ENCODE peak calls at places on chromosomes 1 and 21, in five cellular contexts. P is AG04450, N is psoas muscle, H is right atrium auricular region, C is HFF-Myc. B is an unnamed sample.

GRCh38 chr1:180631197-180631765 is 541 bp upstream of the XPR1 start:
- DNase-seq in P (no peak), H (no peak), C (no peak), N (no peak), B (peak)

GRCh38 chr21:45488839-45489479 is 53.3 kb downstream of the SLC19A1 start:
- DNase-seq in P (no peak), C (no peak), H (no peak), N (no peak), B (no peak)

GRCh38 chr1:22025368-22026154 is 24.1 kb downstream of the CELA3A start:
- DNase-seq in C (peak), P (peak), N (peak), H (peak), B (peak)

GRCh38 chr1:109763646-109764415 is at the start of gene EPS8L3:
- DNase-seq in C (no peak), H (no peak), P (no peak), N (peak), B (no peak)

GRCh38 chr1:152585586-152585985 is 5.3 kb upstream of the LCE3D start:
- DNase-seq in P (no peak), C (no peak), H (no peak), N (no peak), B (no peak)

GRCh38 chr1:10082785-10083479 is 50.2 kb downstream of the UBE4B start:
- DNase-seq in N (no peak), P (no peak), C (no peak), H (no peak), B (no peak)

GRCh38 chr1:199762567-199762966 is 264.9 kb upstream of the NR5A2 start:
- DNase-seq in H (no peak), C (no peak), N (no peak), P (no peak), B (no peak)

GRCh38 chr1:218750216-218750970 is 405.3 kb downstream of the TGFB2 start:
- DNase-seq in P (no peak), C (no peak), H (no peak), N (no peak), B (no peak)

GRCh38 chr1:25573591-25573930 is 30.2 kb downstream of the LDLRAP1 start:
- DNase-seq in H (no peak), N (no peak), C (no peak), P (no peak), B (no peak)

GRCh38 chr1:223253916-223254315 is 110.1 kb downstream of the SUSD4 start:
- DNase-seq in H (peak), P (no peak), N (no peak), C (no peak), B (no peak)

GRCh38 chr1:37865348-37866119 is 6.1 kb upstream of the MTF1 start:
- DNase-seq in H (no peak), P (no peak), N (no peak), C (peak), B (no peak)

GRCh38 chr1:39293375-39294070 is 89.0 kb downstream of the MACF1 start:
- DNase-seq in H (no peak), C (no peak), P (no peak), N (no peak), B (no peak)

GRCh38 chr1:50123071-50123470 is 14.4 kb downstream of the ELAVL4 start:
- DNase-seq in H (no peak), C (no peak), P (no peak), N (no peak), B (no peak)

GRCh38 chr1:175075572-175076568 is 8.2 kb downstream of the TNN start:
- DNase-seq in H (no peak), N (no peak), C (no peak), P (no peak), B (peak)

GRCh38 chr1:48996311-48996710 is 219.6 kb upstream of the BEND5 start:
- DNase-seq in H (no peak), P (no peak), C (no peak), N (no peak), B (no peak)

GRCh38 chr1:44290250-44291094 is 64.6 kb downstream of the ERI3 start:
- DNase-seq in C (no peak), N (no peak), H (no peak), P (no peak), B (no peak)

GRCh38 chr1:27979859-27980201 is 20.1 kb downstream of the XKR8 start:
- DNase-seq in N (no peak), P (no peak), C (no peak), H (no peak), B (no peak)
- TF ChIP-seq CTCF in N (no peak), P (no peak), C (no peak), H (no peak), B (no peak)

DNA sequence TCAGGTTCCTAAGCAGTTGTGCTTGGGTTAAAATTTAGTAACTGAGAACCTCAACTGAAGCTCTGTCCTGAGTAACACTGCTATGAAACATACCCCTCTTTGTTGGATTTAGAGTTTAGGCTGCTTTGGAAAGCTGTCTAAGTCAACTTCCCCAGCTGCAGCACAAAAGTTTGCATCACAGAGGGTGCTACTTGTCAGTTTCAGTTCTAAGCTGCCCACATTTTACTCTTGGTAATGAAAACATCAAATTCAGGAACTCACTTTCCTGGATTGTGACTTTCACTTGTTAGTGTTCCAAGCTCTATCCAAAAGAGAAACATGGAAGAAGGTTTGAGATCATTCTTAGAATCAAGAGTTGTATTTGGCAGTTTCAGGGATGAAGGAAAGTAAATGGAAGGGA is 191.7 kb upstream of the NFIA start:
- DNase-seq in H (no peak), N (no peak), C (no peak), P (no peak), B (no peak)
- TF ChIP-seq CTCF in H (no peak), N (no peak), C (no peak), P (no peak), B (no peak)

GRCh38 chr1:102790997-102791396 is 317.3 kb downstream of the COL11A1 start:
- DNase-seq in H (no peak), N (no peak), P (no peak), C (no peak), B (no peak)
- TF ChIP-seq CTCF in H (no peak), N (no peak), P (peak), C (peak), B (peak)

GRCh38 chr1:210400043-210400840 is 71.5 kb downstream of the HHAT start:
- DNase-seq in H (peak), N (no peak), P (peak), C (peak), B (peak)

GRCh38 chr1:210397252-210397651 is 68.5 kb downstream of the HHAT start:
- DNase-seq in P (no peak), H (no peak), N (no peak), C (no peak), B (no peak)

GRCh38 chr1:210396541-210396940 is 67.8 kb downstream of the HHAT start:
- DNase-seq in N (no peak), P (no peak), C (no peak), H (no peak), B (no peak)

GRCh38 chr1:210397681-210398080 is 69.0 kb downstream of the HHAT start:
- DNase-seq in N (no peak), C (no peak), P (no peak), H (no peak), B (no peak)

GRCh38 chr1:210394281-210394798 is 65.6 kb downstream of the HHAT start:
- DNase-seq in N (no peak), C (no peak), P (no peak), H (peak), B (no peak)
- TF ChIP-seq CTCF in N (no peak), C (no peak), P (no peak), H (no peak), B (no peak)

GRCh38 chr1:17212009-17212408 is 7.1 kb downstream of the PADI1 start:
- DNase-seq in C (no peak), N (peak), P (no peak), H (no peak), B (no peak)

GRCh38 chr1:17211377-17211776 is 6.4 kb downstream of the PADI1 start:
- DNase-seq in C (no peak), N (no peak), P (no peak), H (no peak), B (no peak)

GRCh38 chr1:17214876-17215544 is 10.1 kb downstream of the PADI1 start:
- DNase-seq in P (no peak), C (no peak), N (no peak), H (no peak), B (no peak)

GRCh38 chr1:17213433-17214148 is 8.7 kb downstream of the PADI1 start:
- DNase-seq in P (no peak), C (no peak), H (no peak), N (peak), B (no peak)

GRCh38 chr1:17212487-17213121 is 7.7 kb downstream of the PADI1 start:
- DNase-seq in N (peak), P (peak), C (peak), H (no peak), B (no peak)
- TF ChIP-seq CTCF in N (no peak), P (no peak), C (no peak), H (no peak), B (no peak)

DNA sequence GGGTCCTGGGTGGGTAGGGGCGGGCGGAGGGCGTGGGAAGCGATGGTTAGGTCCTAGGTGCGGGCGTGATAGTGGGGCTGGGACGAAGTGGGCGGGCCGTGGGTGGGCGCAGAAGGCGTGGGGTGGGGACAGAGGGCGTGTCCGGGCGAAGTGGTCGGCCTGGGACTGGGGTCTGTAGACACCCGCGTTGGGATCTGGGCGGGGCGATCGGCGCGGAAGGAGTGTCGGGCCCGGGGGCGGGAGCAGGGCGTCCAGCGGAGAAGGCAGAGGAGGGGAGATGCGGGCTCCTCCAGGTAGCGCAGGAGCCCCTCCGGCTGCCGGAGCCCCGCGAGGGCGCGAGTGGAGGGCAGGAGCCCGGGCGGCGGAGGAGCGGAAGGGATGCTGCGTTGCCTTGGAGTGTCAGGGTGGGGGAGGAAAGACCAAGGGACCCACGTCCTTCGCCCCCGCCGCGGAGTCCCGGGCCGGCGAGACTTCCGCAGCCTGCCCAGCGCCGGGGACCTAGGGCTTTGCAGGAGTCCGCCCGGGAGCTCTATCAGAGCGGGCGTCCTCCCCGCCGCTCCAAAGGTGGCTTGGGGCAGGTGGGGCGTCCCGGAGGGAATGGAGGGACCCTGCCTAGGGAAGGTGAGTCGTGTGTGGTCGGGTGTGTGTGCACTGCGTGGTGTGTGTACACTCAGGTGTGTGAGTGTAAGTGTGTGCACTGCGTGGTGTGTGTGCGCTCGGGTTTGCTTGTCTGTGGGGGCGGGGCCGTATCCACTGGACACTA is 27.0 kb upstream of the PRSS38 start:
- DNase-seq in N (peak), P (no peak), C (no peak), H (peak), B (peak)
- TF ChIP-seq CTCF in N (no peak), P (no peak), C (no peak), H (no peak), B (no peak)